ENCODE peak calls at places on chromosomes 16 and 17, in six cellular contexts. V, P, D, R, G and Q are unnamed samples.

GRCh38 chr16:28596840-28597691 is at the start of gene SULT1A2:
- DNase-seq in G (peak), R (peak), D (no peak), V (peak), P (no peak), Q (no peak)

GRCh38 chr17:74466111-74466784 is at the start of gene CD300A:
- DNase-seq in P (no peak), D (no peak), G (no peak), R (no peak), V (no peak), Q (no peak)

GRCh38 chr17:75110307-75110937 is 653 bp downstream of the ARMC7 start:
- DNase-seq in R (no peak), V (no peak), D (no peak), P (no peak), G (peak), Q (no peak)

GRCh38 chr17:42660692-42661345 is 1.7 kb downstream of the TUBG2 start:
- DNase-seq in V (no peak), G (peak), D (peak), R (no peak), P (no peak), Q (no peak)

GRCh38 chr17:13419676-13420075 is 182.1 kb downstream of the HS3ST3A1 start:
- DNase-seq in R (no peak), D (no peak), V (no peak), P (no peak), G (no peak), Q (no peak)

GRCh38 chr16:11141409-11142260 is 114.4 kb downstream of the SOCS1 start:
- DNase-seq in D (no peak), R (no peak), P (no peak), G (no peak), V (no peak), Q (no peak)

GRCh38 chr16:71327720-71328119 is 30.8 kb upstream of the CALB2 start:
- DNase-seq in D (no peak), V (no peak), P (no peak), G (peak), R (peak), Q (no peak)

GRCh38 chr17:63446981-63447687 is 1.0 kb upstream of the CYB561 start:
- DNase-seq in V (no peak), G (no peak), D (peak), P (no peak), R (peak), Q (no peak)

GRCh38 chr16:30473231-30474061 is 904 bp downstream of the ITGAL start:
- DNase-seq in G (no peak), D (no peak), R (no peak), V (no peak), P (no peak), Q (peak)

GRCh38 chr16:88069397-88070168 is 118.3 kb downstream of the BANP start:
- DNase-seq in G (no peak), P (peak), D (no peak), V (no peak), R (no peak), Q (peak)

GRCh38 chr17:14557482-14557881 is 256.6 kb downstream of the HS3ST3B1 start:
- DNase-seq in V (no peak), D (no peak), P (no peak), R (no peak), G (no peak), Q (no peak)

GRCh38 chr16:19879241-19879792 is 5.3 kb downstream of the GPRC5B start:
- DNase-seq in P (no peak), R (peak), G (peak), V (no peak), D (no peak), Q (no peak)

GRCh38 chr17:61161615-61162134 is 238.0 kb upstream of the TBX2 start:
- DNase-seq in P (no peak), V (no peak), D (no peak), G (no peak), R (no peak), Q (no peak)

GRCh38 chr17:13885953-13886889 is 183.1 kb upstream of the COX10 start:
- DNase-seq in R (no peak), P (no peak), G (no peak), D (no peak), V (no peak), Q (no peak)

GRCh38 chr17:69434164-69434579 is 19.7 kb downstream of the MAP2K6 start:
- DNase-seq in D (no peak), G (peak), P (no peak), R (peak), V (no peak), Q (no peak)

DNA sequence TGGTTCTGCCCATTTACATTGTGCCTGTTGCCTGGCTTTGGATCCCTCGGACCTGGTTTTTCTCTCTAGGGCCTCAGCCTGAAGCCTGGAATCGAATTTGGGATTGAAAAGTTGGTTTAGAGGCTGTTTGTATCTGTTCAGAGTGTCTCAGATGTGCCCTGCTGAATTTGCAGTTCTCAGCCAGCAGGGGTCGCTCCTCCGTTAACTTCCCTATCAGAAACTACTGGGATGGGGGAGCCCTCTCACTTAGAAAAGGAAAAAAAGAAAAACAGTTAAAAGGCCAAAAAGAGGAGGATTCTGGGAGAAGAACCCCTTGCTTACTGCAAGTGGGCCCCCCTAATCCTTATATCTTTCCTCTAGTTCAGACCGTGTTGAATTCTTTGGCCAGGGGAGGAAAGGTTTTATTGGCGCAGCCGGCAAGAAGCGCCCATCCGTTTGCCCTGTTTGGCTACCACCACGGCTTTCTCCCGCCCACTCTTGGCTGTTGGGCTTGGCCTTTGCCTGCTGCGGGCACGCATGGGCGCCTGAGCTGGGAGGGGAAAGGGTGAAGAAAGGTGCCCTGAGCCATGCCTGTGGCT is 8.7 kb downstream of the FZD2 start:
- DNase-seq in R (no peak), P (no peak), D (no peak), G (no peak), V (no peak), Q (no peak)
- TF ChIP-seq CTCF in R (peak), P (peak), D (no peak), G (peak), V (no peak), Q (no peak)

GRCh38 chr16:54938351-54939346 is 8.0 kb downstream of the IRX5 start:
- DNase-seq in V (no peak), G (peak), R (no peak), P (no peak), D (no peak), Q (no peak)
- TF ChIP-seq CTCF in V (no peak), G (peak), R (no peak), P (no peak), D (no peak), Q (no peak)

DNA sequence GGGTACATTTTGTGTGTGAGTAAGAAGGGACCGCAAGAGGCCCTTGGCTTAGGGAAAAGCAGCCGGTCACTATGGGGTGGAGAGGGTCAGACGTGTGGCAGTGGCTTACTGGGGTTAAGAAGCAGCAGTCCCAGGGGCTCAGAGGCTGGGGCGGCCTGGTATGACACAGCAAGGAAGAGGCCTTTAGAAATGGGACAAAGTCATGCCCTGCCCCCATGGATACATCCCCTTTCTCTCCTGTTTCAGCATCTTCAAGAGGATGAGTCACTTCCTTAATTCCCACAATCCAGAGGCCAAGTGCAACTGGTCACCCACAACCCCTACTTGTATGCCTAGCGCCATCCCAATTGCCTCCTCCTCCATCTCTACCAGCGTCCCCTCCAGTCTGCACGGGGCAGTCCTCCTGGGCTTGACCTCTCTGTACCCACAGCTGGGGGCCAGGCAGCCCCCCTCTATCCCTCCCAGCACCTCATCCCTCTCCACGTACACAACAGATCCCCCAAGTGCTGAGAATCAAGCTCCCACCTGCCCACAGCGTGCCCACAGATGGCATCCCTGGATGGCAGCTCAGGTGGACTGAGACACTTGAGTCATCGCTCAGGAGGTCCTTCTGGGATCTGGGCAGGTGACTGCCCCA is 6.9 kb upstream of the EFTUD2 start:
- DNase-seq in P (no peak), V (no peak), D (no peak), G (peak), R (peak), Q (no peak)
- TF ChIP-seq CTCF in P (no peak), V (no peak), D (no peak), G (no peak), R (no peak), Q (no peak)

GRCh38 chr16:55055262-55055661 is 124.6 kb downstream of the IRX5 start:
- DNase-seq in D (no peak), V (no peak), R (no peak), P (no peak), G (no peak), Q (no peak)
- TF ChIP-seq CTCF in D (no peak), V (no peak), R (no peak), P (no peak), G (no peak), Q (no peak)